ENCODE peak calls at places on chromosomes 4 and X, in seven cellular contexts. B is heart left ventricle, X is suprapubic skin, N is transverse colon, O is colonic mucosa, P is Karpas-422, Y is uterus. L is an unnamed sample. For H3K4me1, the result is how much of the 10 kb centered on the place peaks cover.

GRCh38 chrX:29555465-29556091 is 659.8 kb upstream of the MAGEB2 start:
- DNase-seq in B (no peak), X (no peak), N (no peak), O (no peak), P (no peak), Y (no peak), L (no peak)

GRCh38 chr4:11428701-11429571 is at the start of gene HS3ST1:
- DNase-seq in B (peak), X (peak), N (peak), O (peak), P (no peak), Y (peak), L (peak)

GRCh38 chr4:98482847-98483806 is 175.3 kb downstream of the TSPAN5 start:
- DNase-seq in B (no peak), X (no peak), N (no peak), O (no peak), P (no peak), Y (no peak), L (no peak)

GRCh38 chr4:8904041-8904501 is 32.4 kb upstream of the HMX1 start:
- DNase-seq in B (peak), X (no peak), N (no peak), O (no peak), P (no peak), Y (no peak), L (peak)

GRCh38 chrX:42247241-42247640 is 323.9 kb upstream of the CASK start:
- DNase-seq in B (no peak), X (no peak), N (no peak), O (no peak), P (no peak), Y (no peak), L (no peak)

GRCh38 chrX:47751670-47752069 is 85.0 kb upstream of the ZNF81 start:
- DNase-seq in B (peak), X (no peak), N (peak), O (peak), P (peak), Y (no peak), L (no peak)

GRCh38 chr4:81631958-81632439 is 160.3 kb upstream of the RASGEF1B start:
- DNase-seq in B (no peak), X (no peak), N (no peak), O (no peak), P (no peak), Y (no peak), L (no peak)

GRCh38 chr4:155946486-155946885 is 7.2 kb downstream of the CTSO start:
- DNase-seq in B (no peak), X (no peak), N (no peak), O (no peak), P (no peak), Y (no peak), L (no peak)

GRCh38 chrX:85111347-85111746 is 107.7 kb downstream of the APOOL start:
- DNase-seq in B (no peak), X (no peak), N (no peak), O (peak), P (peak), Y (no peak), L (no peak)

GRCh38 chrX:21840199-21840557 is 761 bp downstream of the MBTPS2 start:
- DNase-seq in B (no peak), X (no peak), N (no peak), O (no peak), P (peak), Y (no peak), L (no peak)

GRCh38 chr4:61246003-61246402 is 45.9 kb downstream of the ADGRL3 start:
- DNase-seq in B (peak), X (no peak), N (no peak), O (peak), P (no peak), Y (no peak), L (no peak)

GRCh38 chrX:49761481-49761880 is 65.7 kb upstream of the PAGE1 start:
- DNase-seq in B (no peak), X (no peak), N (no peak), O (no peak), P (peak), Y (no peak), L (no peak)

GRCh38 chrX:100649550-100650356 is 5.8 kb downstream of the SRPX2 start:
- DNase-seq in B (peak), X (peak), N (peak), O (peak), P (no peak), Y (peak), L (peak)

GRCh38 chr4:56276547-56276946 is 110.7 kb downstream of the AASDH start:
- DNase-seq in B (no peak), X (no peak), N (no peak), O (no peak), P (no peak), Y (no peak), L (no peak)

GRCh38 chr4:24912252-24913098 is at the start of gene CCDC149:
- DNase-seq in B (peak), X (peak), N (peak), O (peak), P (no peak), Y (peak), L (peak)

GRCh38 chrX:39152106-39152649 is 350.9 kb downstream of the MID1IP1 start:
- DNase-seq in B (no peak), X (peak), N (peak), O (peak), P (peak), Y (no peak), L (no peak)

GRCh38 chr4:140251566-140251965 is 97.6 kb upstream of the MAML3 start:
- DNase-seq in B (no peak), X (no peak), N (no peak), O (no peak), P (no peak), Y (no peak), L (no peak)

GRCh38 chr4:102815981-102816380 is 11.4 kb downstream of the UBE2D3 start:
- DNase-seq in B (no peak), X (no peak), N (no peak), O (no peak), P (no peak), Y (no peak), L (no peak)

GRCh38 chrX:100648601-100649417 is 4.8 kb downstream of the SRPX2 start:
- DNase-seq in B (peak), X (no peak), N (peak), O (peak), P (no peak), Y (peak), L (no peak)

GRCh38 chrX:115372026-115372610 is 82.6 kb downstream of the LUZP4 start:
- DNase-seq in B (no peak), X (no peak), N (no peak), O (no peak), P (no peak), Y (no peak), L (no peak)

GRCh38 chr4:148030486-148030885 is 298.6 kb downstream of the ARHGAP10 start:
- DNase-seq in B (no peak), X (no peak), N (no peak), O (no peak), P (no peak), Y (no peak), L (no peak)

GRCh38 chrX:109873983-109874382 is 128.9 kb upstream of the TMEM164 start:
- DNase-seq in B (no peak), X (no peak), N (no peak), O (no peak), P (no peak), Y (no peak), L (no peak)

GRCh38 chr4:151304755-151305154 is 20.6 kb downstream of the SH3D19 start:
- DNase-seq in B (no peak), X (no peak), N (no peak), O (no peak), P (no peak), Y (no peak), L (no peak)

GRCh38 chr4:98739718-98740117 is 81.3 kb upstream of the TSPAN5 start:
- DNase-seq in B (no peak), X (no peak), N (no peak), O (no peak), P (no peak), Y (no peak), L (no peak)

GRCh38 chrX:39011454-39012204 is 210.4 kb downstream of the MID1IP1 start:
- DNase-seq in B (no peak), X (no peak), N (peak), O (peak), P (no peak), Y (no peak), L (no peak)

GRCh38 chrX:29872831-29873230 is 342.5 kb upstream of the MAGEB2 start:
- DNase-seq in B (no peak), X (no peak), N (no peak), O (no peak), P (no peak), Y (no peak), L (no peak)

GRCh38 chr4:78776031-78776728 is at the start of gene BMP2K:
- DNase-seq in B (peak), X (peak), N (peak), O (peak), P (peak), Y (peak), L (peak)

GRCh38 chr4:98706200-98706813 is 47.9 kb upstream of the TSPAN5 start:
- DNase-seq in B (no peak), X (no peak), N (no peak), O (no peak), P (no peak), Y (no peak), L (no peak)

GRCh38 chr4:67545996-67546356 is 673 bp upstream of the CENPC start:
- DNase-seq in B (no peak), X (no peak), N (no peak), O (no peak), P (peak), Y (no peak), L (no peak)

GRCh38 chr4:102174800-102175199 is 170.5 kb downstream of the SLC39A8 start:
- DNase-seq in B (no peak), X (no peak), N (no peak), O (no peak), P (no peak), Y (no peak), L (no peak)

GRCh38 chrX:11647048-11647650 is 18.6 kb downstream of the ARHGAP6 start:
- DNase-seq in B (no peak), X (no peak), N (no peak), O (no peak), P (no peak), Y (no peak), L (no peak)

GRCh38 chr4:1404573-1405248 is 1.5 kb downstream of the NKX1-1 start:
- DNase-seq in B (no peak), X (peak), N (no peak), O (peak), P (no peak), Y (no peak), L (no peak)
- H3K4me3 ChIP-seq in B (no peak), X (no peak), N (no peak), O (no peak), P (no peak), Y (no peak), L (no peak)

DNA sequence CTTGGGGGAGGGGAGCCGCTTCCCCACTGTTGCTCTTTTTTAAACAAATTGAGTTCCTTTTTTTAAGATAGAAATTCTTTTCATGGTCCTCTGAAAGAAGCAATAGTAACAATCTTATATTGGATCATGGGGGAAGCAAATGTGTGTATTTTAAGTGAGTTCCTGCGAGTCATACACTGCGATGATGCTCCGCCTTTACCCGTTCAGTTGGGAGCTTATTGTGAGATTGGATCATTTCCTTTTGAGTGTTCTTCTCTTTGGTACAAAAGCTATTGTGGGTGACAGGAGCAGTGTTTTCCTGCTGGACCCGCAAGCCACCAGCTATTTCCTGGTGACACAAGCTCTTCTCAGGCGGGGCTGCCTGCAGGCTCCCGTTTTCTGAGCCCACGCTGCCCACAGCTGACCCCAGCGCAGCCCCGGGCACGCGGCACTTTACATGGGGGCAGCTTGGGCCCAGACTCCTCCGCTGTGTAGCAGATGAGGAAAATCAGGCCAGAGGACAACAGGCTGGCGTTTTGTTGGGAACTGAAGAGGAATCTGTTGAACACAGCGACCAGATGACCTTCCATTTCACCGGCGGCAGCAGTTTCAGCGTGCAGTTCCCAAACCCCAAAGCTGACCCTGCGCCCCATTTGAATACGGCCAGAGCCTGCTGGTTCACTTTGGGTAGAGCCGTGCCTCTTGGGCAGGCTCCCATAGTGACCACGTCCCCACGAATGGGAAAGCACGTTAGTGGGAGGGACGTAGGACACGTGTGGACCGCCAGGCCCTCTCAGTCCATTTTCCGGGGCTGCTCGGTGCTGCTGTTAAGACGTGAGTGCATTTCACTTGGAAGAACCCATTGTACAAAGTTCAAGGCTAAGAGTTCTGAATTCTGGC is 12.2 kb downstream of the TADA2B start:
- DNase-seq in B (peak), X (peak), N (no peak), O (no peak), P (no peak), Y (no peak), L (peak)
- H3K4me1 ChIP-seq in B (under half), X (under half), N (under half), O (under half), P (under half), Y (under half), L (under half)

DNA sequence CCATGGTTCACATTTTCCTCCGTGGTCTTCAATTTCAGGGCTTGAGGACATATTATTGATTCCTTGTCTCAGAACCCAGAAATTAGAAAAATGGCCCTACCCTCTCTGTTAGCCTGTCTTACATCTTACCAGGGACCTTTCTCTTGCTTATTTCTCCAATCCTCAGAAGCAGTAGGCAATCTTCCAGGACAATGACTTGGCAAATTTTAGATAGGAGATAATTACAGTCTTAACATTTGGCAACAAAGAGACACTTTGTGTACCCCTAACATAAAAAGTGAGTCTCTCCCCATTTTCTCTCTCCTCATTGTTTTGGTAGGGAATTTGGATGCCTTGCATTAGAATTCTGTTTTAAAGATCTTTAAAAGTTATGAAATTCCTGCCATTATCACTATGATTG is 778.1 kb upstream of the SLIT2 start:
- DNase-seq in B (no peak), X (no peak), N (no peak), O (no peak), P (no peak), Y (no peak), L (no peak)
- H3K4me3 ChIP-seq in B (no peak), X (no peak), N (no peak), O (no peak), P (no peak), Y (no peak), L (no peak)

DNA sequence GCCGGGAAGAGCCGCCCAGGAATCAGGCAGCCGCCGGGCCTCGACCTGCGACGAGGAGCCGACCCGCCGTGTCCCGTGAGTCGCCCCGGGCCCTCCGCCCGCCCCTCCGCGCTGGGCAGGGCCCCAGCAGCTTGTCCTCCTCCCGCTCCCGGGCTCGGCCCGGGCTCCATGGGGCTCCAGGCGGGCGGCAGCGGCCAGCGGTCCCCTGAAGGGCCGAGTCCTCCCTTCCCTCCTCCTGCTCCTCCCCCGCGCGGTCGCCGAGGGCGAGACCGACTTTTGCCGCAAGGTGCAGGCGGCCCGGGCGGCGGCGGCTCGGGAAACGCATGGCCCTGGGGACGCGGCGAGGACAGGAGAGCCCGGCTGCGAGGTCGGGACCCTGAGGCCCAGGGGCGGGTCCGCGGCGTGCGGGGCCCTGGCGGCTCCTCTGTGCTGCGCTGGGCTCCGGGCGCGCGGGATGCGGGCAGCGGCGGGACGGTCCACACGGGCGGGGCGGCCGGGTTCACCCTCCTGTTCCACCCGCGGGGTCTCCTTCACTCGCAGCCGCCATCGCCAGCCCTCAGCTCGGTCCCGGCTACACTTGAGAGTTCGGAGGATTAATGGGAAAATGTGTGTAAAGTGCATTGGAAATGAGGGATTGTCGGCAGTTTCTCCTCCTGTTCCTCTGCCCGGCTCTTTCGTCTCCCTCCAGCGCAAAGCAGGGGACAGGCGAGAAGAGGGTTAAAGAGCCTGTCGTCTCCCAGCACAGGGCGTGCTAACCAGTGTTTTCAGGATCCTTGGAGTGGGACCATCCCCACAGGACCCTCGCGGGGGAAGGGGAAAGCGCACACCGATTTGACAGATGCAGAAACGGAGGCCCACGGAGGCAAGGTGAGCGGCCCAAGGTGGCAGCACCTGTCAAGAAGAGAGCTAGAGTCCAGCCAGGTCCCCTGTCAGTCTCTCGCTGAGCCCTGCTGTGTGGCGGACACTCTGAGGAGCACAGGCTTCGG is 16.6 kb upstream of the ZNF718 start:
- DNase-seq in B (no peak), X (no peak), N (no peak), O (no peak), P (no peak), Y (no peak), L (no peak)
- H3K4me1 ChIP-seq in B (under half), X (under half), N (under half), O (under half), P (under half), Y (under half), L (under half)

DNA sequence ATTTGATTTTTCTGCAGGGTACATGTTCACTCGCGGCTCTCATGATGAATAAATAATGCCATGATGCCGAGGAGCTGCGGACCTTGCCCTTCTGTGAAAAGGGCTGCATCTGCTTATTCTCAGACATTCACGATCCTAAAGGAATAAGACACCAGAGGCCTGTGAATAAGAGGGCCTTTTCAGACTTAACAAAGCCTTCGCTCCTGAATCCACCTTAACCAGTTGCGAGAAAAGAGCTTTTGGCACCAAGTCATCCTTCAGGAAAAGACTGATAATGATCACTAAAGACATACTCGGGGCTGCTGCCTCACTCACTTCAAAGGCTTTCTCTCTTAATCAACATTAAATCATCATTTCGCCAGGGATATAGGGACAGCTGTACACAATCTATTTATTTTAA is 147.5 kb downstream of the FBXO8 start:
- DNase-seq in B (no peak), X (no peak), N (no peak), O (no peak), P (no peak), Y (peak), L (no peak)
- H3K4me3 ChIP-seq in B (peak), X (peak), N (peak), O (no peak), P (no peak), Y (no peak), L (peak)

GRCh38 chr4:10119773-10120172 is 3.2 kb upstream of the WDR1 start:
- DNase-seq in B (no peak), X (no peak), N (no peak), O (no peak), P (no peak), Y (no peak), L (no peak)
- H3K4me1 ChIP-seq in B (under half), X (under half), N (under half), O (under half), P (under half), Y (under half), L (under half)

GRCh38 chr4:43113196-43113595 is 220.7 kb downstream of the GRXCR1 start:
- DNase-seq in B (no peak), X (no peak), N (no peak), O (no peak), P (peak), Y (no peak), L (no peak)
- H3K4me3 ChIP-seq in B (no peak), X (no peak), N (no peak), O (no peak), P (no peak), Y (no peak), L (no peak)